ENCODE peak calls at places on chromosomes 6 and 20, in five cellular contexts. F, Y, M, G and O are unnamed samples.

GRCh38 chr6:119241124-119241491 is 108.5 kb downstream of the MAN1A1 start:
- DNase-seq in Y (no peak), G (peak), M (no peak), F (peak), O (no peak)

GRCh38 chr6:115404451-115404850 is 656.2 kb downstream of the FRK start:
- DNase-seq in M (no peak), G (no peak), F (no peak), Y (no peak), O (no peak)

GRCh38 chr20:23646106-23646958 is 8.6 kb upstream of the CST3 start:
- DNase-seq in Y (no peak), M (no peak), F (no peak), G (no peak), O (no peak)

GRCh38 chr20:48603819-48604405 is 223.9 kb downstream of the PREX1 start:
- DNase-seq in F (no peak), G (no peak), Y (no peak), M (no peak), O (no peak)

GRCh38 chr6:27248783-27249182 is 1.3 kb downstream of the PRSS16 start:
- DNase-seq in M (no peak), Y (no peak), F (no peak), G (no peak), O (no peak)

GRCh38 chr6:101266063-101266462 is 127.4 kb upstream of the GRIK2 start:
- DNase-seq in F (no peak), M (no peak), Y (no peak), G (no peak), O (no peak)

GRCh38 chr6:125682939-125683338 is 66.5 kb upstream of the HEY2 start:
- DNase-seq in G (no peak), M (no peak), Y (no peak), F (no peak), O (no peak)

GRCh38 chr6:70474751-70475150 is 61.4 kb downstream of the FAM135A start:
- DNase-seq in M (no peak), F (no peak), G (no peak), Y (no peak), O (no peak)

GRCh38 chr6:80967618-80968017 is 784.9 kb downstream of the TENT5A start:
- DNase-seq in M (no peak), F (no peak), G (no peak), Y (no peak), O (no peak)

GRCh38 chr20:8215516-8215915 is 83.5 kb downstream of the PLCB1 start:
- DNase-seq in M (no peak), F (peak), Y (no peak), G (peak), O (no peak)

GRCh38 chr20:62761759-62762131 is 34.5 kb upstream of the MRGBP start:
- DNase-seq in F (no peak), M (no peak), Y (no peak), G (no peak), O (no peak)

GRCh38 chr20:61934716-61935530 is 130.8 kb downstream of the TAF4 start:
- DNase-seq in G (no peak), F (no peak), Y (no peak), M (no peak), O (no peak)

GRCh38 chr6:32216292-32216691 is 7.6 kb downstream of the NOTCH4 start:
- DNase-seq in G (no peak), Y (no peak), F (no peak), M (no peak), O (peak)

GRCh38 chr6:148037496-148037895 is 305.1 kb upstream of the SASH1 start:
- DNase-seq in Y (no peak), F (no peak), G (no peak), M (no peak), O (no peak)

GRCh38 chr6:33960345-33961313 is 156.8 kb upstream of the MLN start:
- DNase-seq in Y (no peak), F (no peak), M (no peak), G (no peak), O (no peak)

GRCh38 chr6:127069659-127070279 is 48.7 kb upstream of the RSPO3 start:
- DNase-seq in G (peak), F (peak), Y (no peak), M (peak), O (peak)

GRCh38 chr6:98833101-98834059 is 994 bp upstream of the POU3F2 start:
- DNase-seq in Y (peak), F (peak), M (peak), G (peak), O (no peak)

GRCh38 chr6:103017878-103018277 is 1624.4 kb downstream of the GRIK2 start:
- DNase-seq in G (no peak), M (no peak), F (no peak), Y (no peak), O (no peak)

GRCh38 chr20:63420359-63421093 is 51.9 kb downstream of the KCNQ2 start:
- DNase-seq in F (no peak), M (no peak), G (no peak), Y (no peak), O (no peak)

GRCh38 chr6:158991017-158991723 is 8.8 kb downstream of the RSPH3 start:
- DNase-seq in G (no peak), F (no peak), Y (no peak), M (no peak), O (no peak)

GRCh38 chr6:4653141-4653540 is 123.1 kb upstream of the CDYL start:
- DNase-seq in Y (no peak), M (no peak), F (no peak), G (no peak), O (no peak)

GRCh38 chr6:10151144-10151915 is 263.5 kb downstream of the TFAP2A start:
- DNase-seq in Y (no peak), M (no peak), G (no peak), F (no peak), O (no peak)

GRCh38 chr6:153210083-153210482 is 79.0 kb upstream of the RGS17 start:
- DNase-seq in Y (no peak), F (peak), M (no peak), G (peak), O (no peak)

GRCh38 chr20:62149532-62150235 is 6.1 kb downstream of the SS18L1 start:
- DNase-seq in Y (no peak), G (no peak), M (no peak), F (peak), O (no peak)

GRCh38 chr20:57594092-57594911 is 25.9 kb downstream of the ZBP1 start:
- DNase-seq in G (peak), F (peak), M (peak), Y (peak), O (peak)

GRCh38 chr6:43465978-43466377 is 10.6 kb upstream of the DLK2 start:
- DNase-seq in G (no peak), F (no peak), M (no peak), Y (no peak), O (no peak)

GRCh38 chr6:41732601-41733348 is 2.6 kb downstream of the TFEB start:
- DNase-seq in G (no peak), F (no peak), M (no peak), Y (no peak), O (no peak)

GRCh38 chr6:96157018-96157565 is 141.3 kb downstream of the FUT9 start:
- DNase-seq in G (no peak), F (no peak), M (no peak), Y (no peak), O (no peak)

GRCh38 chr6:37535701-37536461 is 36.2 kb upstream of the CCDC167 start:
- DNase-seq in G (no peak), Y (no peak), F (no peak), M (no peak), O (peak)

GRCh38 chr20:24989162-24989561 is 3.4 kb downstream of the APMAP start:
- DNase-seq in G (no peak), M (no peak), F (no peak), Y (no peak), O (no peak)

GRCh38 chr6:1044040-1044836 is 267.7 kb upstream of the FOXQ1 start:
- DNase-seq in G (no peak), Y (no peak), M (no peak), F (no peak), O (no peak)

GRCh38 chr20:57473246-57474042 is 51.5 kb downstream of the CTCFL start:
- DNase-seq in F (peak), M (peak), Y (no peak), G (no peak), O (no peak)

GRCh38 chr6:73382462-73383113 is 12.0 kb upstream of the DDX43 start:
- DNase-seq in G (no peak), F (no peak), Y (no peak), M (no peak), O (no peak)

GRCh38 chr6:158645064-158646022 is 800 bp upstream of the DYNLT1 start:
- DNase-seq in M (no peak), F (no peak), G (no peak), Y (no peak), O (no peak)

GRCh38 chr6:170096803-170097504 is 193.9 kb downstream of the DLL1 start:
- DNase-seq in G (no peak), M (no peak), Y (no peak), F (no peak), O (no peak)

GRCh38 chr20:48317578-48317977 is 510.2 kb downstream of the PREX1 start:
- DNase-seq in M (no peak), F (no peak), Y (no peak), G (no peak), O (no peak)